ENCODE peak calls at places on chromosome 4, in four cellular contexts. One of them, this sample, is unnamed.

GRCh38 chr4:174993916-174994315 is 75.8 kb downstream of the ADAM29 start:
- DNase-seq in fibroblast of pulmonary artery: no peak
- DNase-seq in lower lobe of right lung: no peak
- DNase-seq in kidney epithelial cell: no peak
- DNase-seq in this sample: no peak

GRCh38 chr4:155787113-155787710 is 28.4 kb downstream of the GUCY1B1 start:
- DNase-seq in fibroblast of pulmonary artery: peak
- DNase-seq in kidney epithelial cell: no peak
- DNase-seq in lower lobe of right lung: no peak
- DNase-seq in this sample: peak

GRCh38 chr4:48705609-48706008 is 74.5 kb downstream of the FRYL start:
- DNase-seq in fibroblast of pulmonary artery: no peak
- DNase-seq in kidney epithelial cell: no peak
- DNase-seq in lower lobe of right lung: no peak
- DNase-seq in this sample: no peak

GRCh38 chr4:82268050-82268825 is 105.6 kb downstream of the HNRNPD start:
- DNase-seq in kidney epithelial cell: peak
- DNase-seq in fibroblast of pulmonary artery: peak
- DNase-seq in lower lobe of right lung: peak
- DNase-seq in this sample: peak

GRCh38 chr4:52983563-52984303 is 121.6 kb downstream of the RASL11B start:
- DNase-seq in lower lobe of right lung: no peak
- DNase-seq in fibroblast of pulmonary artery: peak
- DNase-seq in kidney epithelial cell: peak
- DNase-seq in this sample: peak

GRCh38 chr4:87679449-87680169 is 29.5 kb downstream of the DMP1 start:
- DNase-seq in fibroblast of pulmonary artery: peak
- DNase-seq in kidney epithelial cell: peak
- DNase-seq in lower lobe of right lung: no peak
- DNase-seq in this sample: peak

GRCh38 chr4:22573198-22573597 is 57.3 kb upstream of the ADGRA3 start:
- DNase-seq in kidney epithelial cell: no peak
- DNase-seq in fibroblast of pulmonary artery: peak
- DNase-seq in lower lobe of right lung: peak
- DNase-seq in this sample: peak

GRCh38 chr4:176549161-176549865 is 229.5 kb downstream of the SPCS3 start:
- DNase-seq in kidney epithelial cell: no peak
- DNase-seq in lower lobe of right lung: no peak
- DNase-seq in fibroblast of pulmonary artery: no peak
- DNase-seq in this sample: no peak

GRCh38 chr4:47926667-47927258 is 12.4 kb upstream of the NFXL1 start:
- DNase-seq in fibroblast of pulmonary artery: peak
- DNase-seq in lower lobe of right lung: no peak
- DNase-seq in kidney epithelial cell: no peak
- DNase-seq in this sample: peak

GRCh38 chr4:79048878-79049277 is 109.6 kb upstream of the PAQR3 start:
- DNase-seq in fibroblast of pulmonary artery: no peak
- DNase-seq in kidney epithelial cell: no peak
- DNase-seq in lower lobe of right lung: no peak
- DNase-seq in this sample: no peak

GRCh38 chr4:126591583-126591982 is 1041.2 kb upstream of the INTU start:
- DNase-seq in lower lobe of right lung: no peak
- DNase-seq in fibroblast of pulmonary artery: no peak
- DNase-seq in kidney epithelial cell: no peak
- DNase-seq in this sample: peak

GRCh38 chr4:38605794-38606586 is 58.0 kb upstream of the KLF3 start:
- DNase-seq in fibroblast of pulmonary artery: no peak
- DNase-seq in lower lobe of right lung: no peak
- DNase-seq in kidney epithelial cell: no peak
- DNase-seq in this sample: peak

GRCh38 chr4:127240721-127241120 is 392.0 kb upstream of the INTU start:
- DNase-seq in lower lobe of right lung: no peak
- DNase-seq in fibroblast of pulmonary artery: no peak
- DNase-seq in kidney epithelial cell: no peak
- DNase-seq in this sample: peak

GRCh38 chr4:1130318-1131186 is 17.2 kb upstream of the RNF212 start:
- DNase-seq in fibroblast of pulmonary artery: peak
- DNase-seq in lower lobe of right lung: peak
- DNase-seq in kidney epithelial cell: peak
- DNase-seq in this sample: peak

GRCh38 chr4:3765271-3766206 is 646 bp upstream of the ADRA2C start:
- DNase-seq in lower lobe of right lung: no peak
- DNase-seq in kidney epithelial cell: no peak
- DNase-seq in fibroblast of pulmonary artery: peak
- DNase-seq in this sample: peak

GRCh38 chr4:5118091-5118786 is 67.0 kb downstream of the STK32B start:
- DNase-seq in fibroblast of pulmonary artery: no peak
- DNase-seq in kidney epithelial cell: no peak
- DNase-seq in lower lobe of right lung: no peak
- DNase-seq in this sample: no peak

GRCh38 chr4:78517050-78517652 is 34.4 kb upstream of the ANXA3 start:
- DNase-seq in lower lobe of right lung: no peak
- DNase-seq in fibroblast of pulmonary artery: peak
- DNase-seq in kidney epithelial cell: peak
- DNase-seq in this sample: peak

GRCh38 chr4:182142146-182143085 is 100.8 kb upstream of the TENM3 start:
- DNase-seq in lower lobe of right lung: no peak
- DNase-seq in fibroblast of pulmonary artery: peak
- DNase-seq in kidney epithelial cell: no peak
- DNase-seq in this sample: peak

GRCh38 chr4:56804551-56804950 is 16.9 kb downstream of the SPINK2 start:
- DNase-seq in kidney epithelial cell: no peak
- DNase-seq in lower lobe of right lung: no peak
- DNase-seq in fibroblast of pulmonary artery: peak
- DNase-seq in this sample: peak

GRCh38 chr4:166195101-166195500 is 322.1 kb downstream of the TLL1 start:
- DNase-seq in fibroblast of pulmonary artery: no peak
- DNase-seq in kidney epithelial cell: no peak
- DNase-seq in lower lobe of right lung: no peak
- DNase-seq in this sample: no peak

GRCh38 chr4:156568041-156568440 is 403.6 kb downstream of the PDGFC start:
- DNase-seq in fibroblast of pulmonary artery: no peak
- DNase-seq in lower lobe of right lung: no peak
- DNase-seq in kidney epithelial cell: no peak
- DNase-seq in this sample: no peak

GRCh38 chr4:184432127-184432922 is 42.0 kb downstream of the IRF2 start:
- DNase-seq in fibroblast of pulmonary artery: no peak
- DNase-seq in kidney epithelial cell: no peak
- DNase-seq in lower lobe of right lung: peak
- DNase-seq in this sample: no peak

GRCh38 chr4:23828779-23829178 is 61.1 kb downstream of the PPARGC1A start:
- DNase-seq in kidney epithelial cell: no peak
- DNase-seq in lower lobe of right lung: no peak
- DNase-seq in fibroblast of pulmonary artery: no peak
- DNase-seq in this sample: no peak

GRCh38 chr4:82975792-82976191 is 34.8 kb downstream of the LIN54 start:
- DNase-seq in lower lobe of right lung: no peak
- DNase-seq in kidney epithelial cell: no peak
- DNase-seq in fibroblast of pulmonary artery: peak
- DNase-seq in this sample: peak

GRCh38 chr4:109589119-109589518 is 29.1 kb downstream of the MCUB start:
- DNase-seq in lower lobe of right lung: no peak
- DNase-seq in kidney epithelial cell: no peak
- DNase-seq in fibroblast of pulmonary artery: no peak
- DNase-seq in this sample: no peak

GRCh38 chr4:7428261-7429068 is 6.3 kb downstream of the PSAPL1 start:
- DNase-seq in lower lobe of right lung: peak
- DNase-seq in kidney epithelial cell: no peak
- DNase-seq in fibroblast of pulmonary artery: no peak
- DNase-seq in this sample: no peak

GRCh38 chr4:1802151-1802715 is 9.1 kb downstream of the FGFR3 start:
- DNase-seq in fibroblast of pulmonary artery: peak
- DNase-seq in lower lobe of right lung: no peak
- DNase-seq in kidney epithelial cell: no peak
- DNase-seq in this sample: peak

GRCh38 chr4:187380181-187380581 is 615.4 kb upstream of the ZFP42 start:
- DNase-seq in lower lobe of right lung: peak
- DNase-seq in fibroblast of pulmonary artery: peak
- DNase-seq in kidney epithelial cell: no peak
- DNase-seq in this sample: peak

GRCh38 chr4:10108818-10109783 is 7.5 kb downstream of the WDR1 start:
- DNase-seq in fibroblast of pulmonary artery: no peak
- DNase-seq in lower lobe of right lung: no peak
- DNase-seq in kidney epithelial cell: no peak
- DNase-seq in this sample: peak

GRCh38 chr4:306551-306961 is 1.3 kb upstream of the ZNF732 start:
- DNase-seq in lower lobe of right lung: no peak
- DNase-seq in kidney epithelial cell: no peak
- DNase-seq in fibroblast of pulmonary artery: no peak
- DNase-seq in this sample: no peak

GRCh38 chr4:7817877-7818675 is 121.6 kb downstream of the AFAP1 start:
- DNase-seq in lower lobe of right lung: no peak
- DNase-seq in fibroblast of pulmonary artery: peak
- DNase-seq in kidney epithelial cell: no peak
- DNase-seq in this sample: peak

GRCh38 chr4:182978152-182978827 is 61.1 kb upstream of the DCTD start:
- DNase-seq in lower lobe of right lung: no peak
- DNase-seq in fibroblast of pulmonary artery: peak
- DNase-seq in kidney epithelial cell: peak
- DNase-seq in this sample: peak

DNA sequence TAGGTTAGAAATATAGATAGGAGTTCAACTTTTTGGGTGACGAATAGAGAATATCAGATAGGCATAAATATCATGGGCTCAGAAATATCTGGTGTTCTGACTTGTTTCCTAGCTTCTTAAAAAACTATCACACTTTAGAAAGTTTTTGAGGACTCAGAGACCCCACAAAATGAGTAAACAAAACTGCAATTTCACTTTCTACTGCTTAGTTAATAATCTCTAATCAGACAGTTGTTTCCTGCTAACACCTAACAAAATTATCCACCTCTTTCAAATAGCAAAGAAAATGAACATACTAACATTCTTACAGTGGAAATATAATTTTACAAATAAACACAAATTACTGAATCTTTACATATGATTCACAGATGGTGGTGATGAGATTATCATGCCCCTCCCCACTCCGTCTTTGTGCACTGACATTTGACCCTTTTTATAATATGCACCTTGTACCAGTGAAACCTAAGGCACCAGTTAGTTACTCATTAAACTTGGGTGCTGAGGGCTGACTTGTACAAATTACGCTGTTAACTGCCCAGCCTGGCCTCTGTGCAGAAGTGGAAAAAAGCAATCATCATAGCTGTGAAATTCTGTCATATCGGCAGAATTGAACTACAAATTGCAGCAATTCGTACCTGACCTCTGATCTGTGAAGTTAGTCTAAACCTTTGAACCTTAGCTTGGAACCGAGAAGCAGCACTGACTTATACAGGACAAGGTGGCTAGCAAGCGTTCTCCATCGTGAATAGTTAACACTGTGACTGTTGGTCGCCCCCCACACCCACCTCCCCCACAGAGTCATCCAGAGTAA is 138.7 kb downstream of the CHRNA9 start:
- DNase-seq in lower lobe of right lung: no peak
- DNase-seq in fibroblast of pulmonary artery: no peak
- DNase-seq in kidney epithelial cell: peak
- DNase-seq in this sample: no peak
- H3K4me3 ChIP-seq in lower lobe of right lung: no peak
- H3K4me3 ChIP-seq in fibroblast of pulmonary artery: no peak
- H3K4me3 ChIP-seq in kidney epithelial cell: peak
- H3K4me3 ChIP-seq in this sample: no peak

GRCh38 chr4:67697860-67698655 is 2.9 kb downstream of the UBA6 start:
- DNase-seq in kidney epithelial cell: no peak
- DNase-seq in lower lobe of right lung: no peak
- DNase-seq in fibroblast of pulmonary artery: no peak
- DNase-seq in this sample: no peak

GRCh38 chr4:67702166-67702565 is 1.2 kb upstream of the UBA6 start:
- DNase-seq in kidney epithelial cell: no peak
- DNase-seq in lower lobe of right lung: no peak
- DNase-seq in fibroblast of pulmonary artery: no peak
- DNase-seq in this sample: no peak

GRCh38 chr4:67699603-67700002 is 1.4 kb downstream of the UBA6 start:
- DNase-seq in fibroblast of pulmonary artery: no peak
- DNase-seq in lower lobe of right lung: no peak
- DNase-seq in kidney epithelial cell: no peak
- DNase-seq in this sample: peak

GRCh38 chr4:67700874-67701850 is at the start of gene UBA6:
- DNase-seq in kidney epithelial cell: peak
- DNase-seq in lower lobe of right lung: peak
- DNase-seq in fibroblast of pulmonary artery: peak
- DNase-seq in this sample: peak

GRCh38 chr4:67700119-67700873 is 659 bp downstream of the UBA6 start:
- DNase-seq in kidney epithelial cell: no peak
- DNase-seq in lower lobe of right lung: no peak
- DNase-seq in fibroblast of pulmonary artery: peak
- DNase-seq in this sample: peak
- TF ChIP-seq CTCF in kidney epithelial cell: no peak
- TF ChIP-seq CTCF in lower lobe of right lung: no peak
- TF ChIP-seq CTCF in fibroblast of pulmonary artery: no peak
- TF ChIP-seq CTCF in this sample: no peak

DNA sequence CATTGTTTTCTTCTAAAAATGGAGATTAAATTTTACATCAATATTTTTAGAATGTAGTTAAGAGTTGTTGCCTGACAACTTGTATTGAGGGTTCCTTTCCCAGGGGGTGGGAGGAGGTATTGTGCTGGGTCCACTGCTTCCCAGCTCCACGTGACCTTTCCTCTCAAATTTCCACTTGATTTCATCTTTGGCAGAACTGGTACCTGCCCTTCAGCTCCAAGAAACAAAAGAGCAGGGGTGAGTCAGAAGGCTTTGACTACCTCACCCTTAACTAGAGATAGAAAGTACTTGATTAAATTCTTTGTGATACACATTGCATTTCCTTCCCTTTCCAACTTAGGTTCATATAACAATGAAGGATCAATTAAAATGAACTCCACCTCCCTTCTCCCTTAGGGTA is 19.7 kb downstream of the TRIM2 start:
- DNase-seq in kidney epithelial cell: peak
- DNase-seq in lower lobe of right lung: no peak
- DNase-seq in fibroblast of pulmonary artery: peak
- DNase-seq in this sample: no peak
- H3K4me3 ChIP-seq in kidney epithelial cell: peak
- H3K4me3 ChIP-seq in lower lobe of right lung: peak
- H3K4me3 ChIP-seq in fibroblast of pulmonary artery: peak
- H3K4me3 ChIP-seq in this sample: peak

DNA sequence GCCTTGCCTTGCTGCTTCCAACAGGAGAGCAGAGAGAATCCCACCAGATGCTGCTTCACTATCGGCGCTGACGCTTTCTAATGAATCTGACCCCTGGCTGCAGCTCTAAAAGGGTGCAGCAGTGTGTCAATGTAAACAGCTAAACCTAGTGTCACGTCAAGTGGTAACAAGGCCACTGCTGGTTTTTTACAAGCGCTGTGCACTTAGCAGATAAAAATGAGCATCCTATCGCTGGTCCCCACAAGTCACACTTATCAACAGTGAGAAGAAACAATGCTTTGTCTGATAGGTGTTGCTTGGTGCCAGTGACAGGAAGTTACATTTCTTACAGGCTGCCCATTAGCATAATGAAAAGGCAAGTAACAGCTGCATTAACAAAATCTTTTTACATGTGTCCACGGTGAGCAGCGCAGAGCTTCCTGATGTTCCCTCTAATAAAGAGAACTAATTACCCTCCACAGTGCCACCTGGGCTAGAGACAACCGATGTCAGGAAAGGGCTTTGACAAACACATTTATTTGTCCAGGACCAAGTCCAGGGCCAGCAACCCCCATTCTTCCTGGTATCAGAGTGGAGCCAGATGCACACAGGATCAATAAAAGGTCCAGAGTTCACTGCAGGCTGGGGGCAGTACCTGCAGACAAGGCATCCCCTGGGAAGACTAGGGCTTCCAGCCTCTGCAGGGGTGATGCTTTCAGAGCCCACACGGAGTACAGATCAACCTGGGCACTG is 176.0 kb downstream of the MGST2 start:
- DNase-seq in kidney epithelial cell: no peak
- DNase-seq in lower lobe of right lung: no peak
- DNase-seq in fibroblast of pulmonary artery: no peak
- DNase-seq in this sample: no peak
- TF ChIP-seq CTCF in kidney epithelial cell: no peak
- TF ChIP-seq CTCF in lower lobe of right lung: no peak
- TF ChIP-seq CTCF in fibroblast of pulmonary artery: no peak
- TF ChIP-seq CTCF in this sample: no peak

This sample was measured in fibroblast of villous mesenchyme.